ENCODE peak calls at places on chromosomes 2 and 18, in ten cellular contexts. F, C, J, I, G, O, N, A, E and D are unnamed samples. For H3K36me3 and H3K27me3, the result is how much of the 10 kb centered on the place peaks cover.

GRCh38 chr2:49306925-49307324 is 152.6 kb upstream of the FSHR start:
- DNase-seq in O (no peak), I (no peak), A (no peak), N (no peak), F (peak), C (no peak), J (no peak), G (no peak), E (no peak), D (no peak)

GRCh38 chr2:129936334-129936934 is 43.0 kb upstream of the RAB6C start:
- DNase-seq in O (no peak), E (peak), G (no peak), I (no peak), C (peak), J (peak), F (no peak), N (no peak), A (peak), D (no peak)

GRCh38 chr2:50438293-50438692 is 593.6 kb downstream of the NRXN1 start:
- DNase-seq in F (no peak), G (no peak), I (no peak), N (no peak), E (no peak), C (no peak), O (no peak), A (no peak), J (no peak), D (no peak)

GRCh38 chr2:26752636-26753035 is 11.4 kb upstream of the SLC35F6 start:
- DNase-seq in I (no peak), C (no peak), F (no peak), A (no peak), E (no peak), G (no peak), J (no peak), N (no peak), O (no peak), D (peak)

GRCh38 chr18:46810481-46811000 is 53.7 kb upstream of the ST8SIA5 start:
- DNase-seq in F (no peak), A (no peak), O (no peak), G (no peak), E (no peak), C (no peak), N (no peak), J (no peak), I (no peak), D (no peak)

GRCh38 chr2:9593936-9594335 is 36.9 kb downstream of the YWHAQ start:
- DNase-seq in I (no peak), F (no peak), C (no peak), O (no peak), E (no peak), J (no peak), N (no peak), G (no peak), A (no peak), D (no peak)

GRCh38 chr2:72289283-72289682 is 141.6 kb upstream of the CYP26B1 start:
- DNase-seq in F (no peak), C (no peak), N (peak), E (no peak), O (no peak), A (no peak), G (no peak), J (no peak), I (no peak), D (no peak)

GRCh38 chr2:99729104-99729503 is 239.3 kb upstream of the REV1 start:
- DNase-seq in C (no peak), O (no peak), A (no peak), E (no peak), G (no peak), F (peak), I (no peak), N (peak), J (no peak), D (no peak)

GRCh38 chr2:227460079-227460485 is 11.9 kb upstream of the AGFG1 start:
- DNase-seq in E (peak), C (no peak), G (no peak), F (peak), A (no peak), I (no peak), J (peak), O (no peak), N (peak), D (no peak)

GRCh38 chr2:202824901-202825300 is 46.7 kb downstream of the ICA1L start:
- DNase-seq in C (no peak), J (no peak), N (no peak), G (no peak), O (no peak), E (no peak), A (no peak), I (no peak), F (no peak), D (no peak)

GRCh38 chr2:232441147-232441651 is 14.8 kb upstream of the ALPI start:
- DNase-seq in E (no peak), F (no peak), A (no peak), G (peak), J (no peak), O (peak), N (no peak), C (no peak), I (no peak), D (peak)

GRCh38 chr2:238974510-238975166 is 126.8 kb downstream of the TWIST2 start:
- DNase-seq in E (no peak), F (peak), O (peak), C (no peak), A (no peak), N (peak), I (peak), G (no peak), J (no peak), D (peak)

GRCh38 chr2:213251618-213252017 is 32.6 kb upstream of the SPAG16 start:
- DNase-seq in A (no peak), E (peak), I (peak), C (no peak), J (peak), G (no peak), N (no peak), F (peak), O (no peak), D (peak)

GRCh38 chr2:206225435-206226232 is 48.8 kb upstream of the ZDBF2 start:
- DNase-seq in G (no peak), O (no peak), J (no peak), F (no peak), I (no peak), N (no peak), E (no peak), A (no peak), C (no peak), D (no peak)

GRCh38 chr18:69586581-69586980 is 185.9 kb downstream of the DOK6 start:
- DNase-seq in I (no peak), J (no peak), C (no peak), N (no peak), F (no peak), G (no peak), E (no peak), A (no peak), O (no peak), D (no peak)

GRCh38 chr18:22349966-22350365 is 67.7 kb downstream of the CTAGE1 start:
- DNase-seq in I (no peak), E (no peak), N (no peak), J (no peak), O (no peak), C (no peak), G (no peak), A (no peak), F (peak), D (no peak)

GRCh38 chr2:230269715-230270114 is 44.2 kb downstream of the SP140 start:
- DNase-seq in G (no peak), E (no peak), N (no peak), I (no peak), F (no peak), O (no peak), A (no peak), C (no peak), J (no peak), D (no peak)

GRCh38 chr2:196801578-196801977 is 2.1 kb upstream of the GTF3C3 start:
- DNase-seq in A (no peak), I (no peak), E (no peak), O (no peak), J (no peak), N (no peak), G (no peak), C (no peak), F (no peak), D (no peak)

GRCh38 chr18:53380063-53380639 is 844.3 kb downstream of the MBD2 start:
- DNase-seq in C (no peak), I (peak), J (no peak), G (no peak), F (peak), E (no peak), O (no peak), N (no peak), A (no peak), D (peak)

GRCh38 chr2:241559489-241560180 is 1.1 kb downstream of the BOK start:
- DNase-seq in N (peak), C (no peak), E (no peak), O (no peak), A (peak), J (no peak), F (no peak), I (no peak), G (no peak), D (peak)

GRCh38 chr18:7646174-7646886 is 79.2 kb downstream of the PTPRM start:
- DNase-seq in I (no peak), F (no peak), G (peak), J (no peak), O (no peak), E (no peak), A (no peak), C (no peak), N (no peak), D (no peak)

GRCh38 chr2:23708771-23709170 is 218.2 kb downstream of the ATAD2B start:
- DNase-seq in O (no peak), I (no peak), A (no peak), N (no peak), G (no peak), E (no peak), C (no peak), J (no peak), F (no peak), D (no peak)

GRCh38 chr2:188142636-188143035 is 149.0 kb upstream of the GULP1 start:
- DNase-seq in O (no peak), I (no peak), J (no peak), N (no peak), F (peak), E (no peak), A (no peak), G (no peak), C (no peak), D (no peak)

GRCh38 chr2:196314780-196315179 is 143.4 kb upstream of the STK17B start:
- DNase-seq in I (no peak), N (peak), G (no peak), C (peak), E (no peak), O (no peak), J (no peak), A (no peak), F (peak), D (no peak)

GRCh38 chr2:236008006-236008405 is 160.2 kb downstream of the GBX2 start:
- DNase-seq in N (no peak), G (no peak), E (no peak), F (no peak), I (no peak), J (no peak), C (no peak), O (no peak), A (no peak), D (no peak)

GRCh38 chr2:101679037-101679726 is 18.3 kb upstream of the MAP4K4 start:
- DNase-seq in N (peak), E (no peak), C (no peak), F (peak), A (no peak), J (no peak), I (no peak), O (no peak), G (no peak), D (no peak)

GRCh38 chr18:72107647-72108046 is 436.5 kb downstream of the CBLN2 start:
- DNase-seq in N (peak), E (no peak), I (no peak), A (no peak), C (no peak), F (no peak), O (no peak), G (no peak), J (no peak), D (peak)

GRCh38 chr2:60602828-60603532 is 49.5 kb upstream of the BCL11A start:
- DNase-seq in N (no peak), E (no peak), J (no peak), O (no peak), C (no peak), A (no peak), I (no peak), F (no peak), G (no peak), D (no peak)

GRCh38 chr2:86461042-86461743 is 20.0 kb downstream of the KDM3A start:
- DNase-seq in C (no peak), G (no peak), O (no peak), N (no peak), I (no peak), A (no peak), F (no peak), E (no peak), J (no peak), D (no peak)
- H3K36me3 ChIP-seq in C (half or more), G (under half), O (half or more), N (half or more), I (half or more), A (under half), F (under half), E (half or more), J (under half), D (under half)

DNA sequence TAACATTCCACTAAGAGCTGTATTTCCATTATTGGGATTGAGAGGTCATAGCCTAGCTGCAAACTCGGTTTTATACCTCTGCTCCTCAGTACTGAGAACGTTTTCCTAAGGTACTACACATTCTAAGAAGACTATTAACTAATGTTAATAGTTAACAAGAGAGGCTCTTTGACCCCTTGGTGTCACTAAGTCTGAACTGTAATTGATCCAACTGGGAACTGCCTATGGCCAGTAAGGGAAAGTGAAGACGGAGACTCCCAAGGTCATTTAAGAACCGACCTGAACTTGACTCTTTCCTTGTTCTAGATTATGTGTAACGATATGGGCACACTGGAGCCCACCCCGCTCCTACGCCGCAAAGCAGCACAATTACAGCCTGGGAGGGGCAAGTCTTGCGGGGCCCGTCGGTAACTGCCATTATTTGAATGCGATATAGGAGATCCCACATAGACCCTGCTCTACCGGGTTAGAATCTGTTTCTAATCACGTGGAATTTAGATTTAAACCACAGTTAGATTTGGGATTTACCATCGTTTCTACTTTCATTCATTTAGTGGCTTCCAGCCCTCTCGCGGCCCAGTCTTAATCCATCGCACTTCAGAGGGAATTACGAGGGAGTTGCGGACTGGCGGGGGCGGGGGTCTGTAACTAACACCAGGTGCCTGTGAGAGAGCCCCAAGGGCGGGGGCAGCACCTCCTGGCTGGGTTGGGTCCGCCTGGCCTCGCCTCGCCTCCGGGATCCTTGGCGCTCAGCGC is 84.1 kb upstream of the EPB41L3 start:
- DNase-seq in N (no peak), I (no peak), F (no peak), O (no peak), C (peak), E (no peak), A (peak), J (no peak), G (no peak), D (no peak)
- H3K4me3 ChIP-seq in N (peak), I (no peak), F (peak), O (peak), C (peak), E (no peak), A (peak), J (no peak), G (peak), D (peak)

GRCh38 chr2:54619660-54620231 is 103.7 kb upstream of the EML6 start:
- DNase-seq in I (no peak), G (no peak), C (no peak), N (no peak), O (no peak), F (no peak), J (no peak), E (no peak), A (no peak), D (no peak)
- H3K27me3 ChIP-seq in I (under half), G (under half), C (under half), N (under half), O (under half), F (under half), J (under half), E (under half), A (under half), D (under half)

DNA sequence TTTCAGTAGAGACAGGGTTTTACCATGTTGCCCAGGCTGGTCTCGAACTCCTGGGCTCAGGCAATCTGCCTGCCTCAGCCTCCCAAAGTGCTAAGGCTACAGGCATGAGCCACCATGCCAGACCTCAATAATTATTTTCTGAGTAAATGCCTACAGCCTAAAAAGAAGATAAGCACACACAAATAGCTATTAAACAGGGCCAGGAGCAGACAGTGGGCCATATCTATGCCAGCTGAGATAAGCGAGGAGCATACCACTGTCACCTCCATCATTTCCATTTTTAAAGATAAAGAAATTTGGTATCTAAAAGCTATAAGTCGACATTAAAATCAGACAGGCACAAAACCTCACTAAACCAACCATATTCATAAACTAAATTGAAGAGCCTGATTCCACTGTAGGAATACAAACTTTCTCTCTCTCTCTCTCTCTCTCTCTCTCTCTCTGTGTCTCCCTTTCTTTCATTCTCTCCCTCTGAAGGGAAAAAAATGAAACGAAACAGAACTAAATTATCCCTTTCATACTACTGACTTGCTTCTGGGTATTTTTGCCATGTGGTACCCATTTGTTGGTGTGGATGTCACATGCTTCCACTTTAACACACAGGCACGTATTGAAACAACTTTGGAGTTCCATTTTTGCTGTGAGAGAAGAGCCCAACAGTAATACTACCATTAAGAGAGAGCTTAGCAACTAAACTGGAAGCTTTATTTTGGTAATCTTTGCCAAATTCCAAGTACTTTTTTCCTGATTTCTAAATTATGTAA is 51.0 kb downstream of the FARSB start:
- DNase-seq in G (no peak), J (no peak), F (no peak), C (no peak), O (no peak), I (no peak), N (no peak), E (no peak), A (no peak), D (no peak)
- H3K36me3 ChIP-seq in G (under half), J (under half), F (under half), C (under half), O (under half), I (under half), N (under half), E (under half), A (under half), D (under half)

GRCh38 chr2:20424300-20425290 is 22.3 kb upstream of the RHOB start:
- DNase-seq in C (peak), F (peak), O (peak), A (peak), E (no peak), N (peak), J (no peak), G (no peak), I (no peak), D (no peak)
- H3K4me3 ChIP-seq in C (peak), F (no peak), O (no peak), A (no peak), E (no peak), N (no peak), J (no peak), G (no peak), I (no peak), D (no peak)

GRCh38 chr2:118774458-118775133 is 72.9 kb downstream of the EN1 start:
- DNase-seq in C (peak), I (no peak), N (peak), A (peak), G (peak), O (no peak), E (no peak), J (no peak), F (no peak), D (peak)

GRCh38 chr2:118769707-118770400 is 77.6 kb downstream of the EN1 start:
- DNase-seq in A (no peak), E (no peak), N (no peak), F (no peak), C (no peak), I (no peak), J (no peak), O (no peak), G (no peak), D (no peak)

GRCh38 chr2:118772487-118773200 is 74.8 kb downstream of the EN1 start:
- DNase-seq in E (no peak), C (no peak), N (no peak), A (no peak), F (no peak), O (no peak), G (no peak), J (no peak), I (no peak), D (no peak)
- H3K27me3 ChIP-seq in E (under half), C (half or more), N (under half), A (under half), F (under half), O (under half), G (under half), J (under half), I (under half), D (under half)

DNA sequence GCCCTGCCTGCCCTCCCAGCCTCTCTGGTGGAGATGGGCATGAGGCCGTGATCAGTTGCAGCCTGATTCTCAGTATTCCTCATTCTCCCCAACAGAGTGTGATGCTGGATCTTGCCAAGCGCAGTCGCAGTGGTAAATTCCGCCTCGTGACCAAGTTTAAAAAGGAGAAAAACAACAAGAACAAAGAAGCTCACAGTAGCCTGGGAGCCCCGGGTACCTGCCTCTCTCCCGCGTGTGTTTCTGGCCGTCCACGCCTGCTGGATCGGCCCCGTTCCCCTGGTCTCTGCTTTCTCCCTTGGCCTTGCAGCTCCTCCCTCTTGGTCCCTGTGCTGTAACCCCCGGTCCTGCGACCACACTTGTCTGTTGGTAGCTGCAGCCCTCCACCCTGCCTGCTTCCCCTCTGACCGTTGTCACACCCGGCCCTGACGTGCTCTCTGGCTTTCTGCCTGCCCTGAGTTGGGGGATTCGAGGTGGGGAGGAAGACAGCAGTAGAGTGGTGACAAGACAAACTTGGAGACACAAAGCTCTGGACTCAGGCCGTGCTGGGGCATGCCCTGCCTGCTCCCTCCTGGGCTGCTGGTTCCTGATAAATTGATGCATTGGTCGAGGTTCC is 99.5 kb downstream of the USP40 start:
- DNase-seq in N (no peak), I (no peak), E (no peak), J (no peak), F (no peak), G (no peak), C (no peak), A (no peak), O (peak), D (no peak)
- H3K36me3 ChIP-seq in N (under half), I (under half), E (under half), J (under half), F (half or more), G (under half), C (half or more), A (under half), O (half or more), D (under half)